ENCODE peak calls at places on chromosomes 12 and 14, in four cellular contexts. Q is activated CD8-positive, alpha-beta T cell treated with anti-CD3 and anti-CD28 coated beads, Interleukin-2, amount 10 ng/mL, durations not matched to agents 7 days and 5 days; X is effector CD8-positive, alpha-beta T cell; V is psoas muscle. C is an unnamed sample.

GRCh38 chr14:69519253-69519661 is 34.7 kb downstream of the PLEKHD1 start:
- DNase-seq in Q (no peak), V (no peak), X (no peak), C (no peak)

GRCh38 chr14:42606839-42607238 is 1000.2 kb downstream of the LRFN5 start:
- DNase-seq in Q (no peak), X (no peak), V (no peak), C (no peak)

GRCh38 chr12:111585619-111586135 is 13.4 kb downstream of the ATXN2 start:
- DNase-seq in X (no peak), V (no peak), Q (no peak), C (no peak)

GRCh38 chr14:56482306-56482705 is 97.3 kb upstream of the TMEM260 start:
- DNase-seq in X (no peak), Q (peak; percentile 24), V (no peak), C (no peak)

GRCh38 chr12:54222609-54223008 is 33.8 kb upstream of the SMUG1 start:
- DNase-seq in Q (no peak), X (no peak), V (no peak), C (no peak)

GRCh38 chr14:30854492-30854891 is 19.9 kb upstream of the COCH start:
- DNase-seq in X (no peak), V (no peak), Q (no peak), C (no peak)

GRCh38 chr14:71261206-71261605 is 353.9 kb downstream of the PCNX1 start:
- DNase-seq in Q (no peak), V (no peak), X (no peak), C (no peak)

GRCh38 chr12:48602192-48602989 is 32.5 kb upstream of the LALBA start:
- DNase-seq in V (no peak), X (no peak), Q (no peak), C (no peak)

GRCh38 chr12:14213542-14213941 is 151.9 kb upstream of the ATF7IP start:
- DNase-seq in Q (no peak), X (no peak), V (no peak), C (no peak)

GRCh38 chr12:21065845-21066244 is 65.1 kb upstream of the SLCO1B1 start:
- DNase-seq in X (no peak), V (no peak), Q (no peak), C (no peak)

GRCh38 chr12:121793501-121793835 is at the start of gene RHOF:
- DNase-seq in X (peak; percentile 60), Q (no peak), V (no peak), C (peak; percentile 64)

GRCh38 chr14:68766299-68767247 is 26.3 kb downstream of the ZFP36L1 start:
- DNase-seq in X (no peak), Q (no peak), V (no peak), C (no peak)

GRCh38 chr12:127381681-127382080 is 885.3 kb upstream of the TMEM132C start:
- DNase-seq in V (no peak), Q (no peak), X (no peak), C (no peak)

GRCh38 chr12:47237751-47238211 is 158.0 kb upstream of the AMIGO2 start:
- DNase-seq in X (no peak), Q (no peak), V (no peak), C (no peak)

GRCh38 chr14:95346266-95346665 is 26.6 kb upstream of the CLMN start:
- DNase-seq in X (no peak), Q (no peak), V (no peak), C (no peak)

GRCh38 chr12:34406228-34406995 is 384.1 kb downstream of the ALG10 start:
- DNase-seq in Q (no peak), V (peak; percentile 23), X (no peak), C (peak; percentile 1)

GRCh38 chr12:570237-570925 is 92.9 kb downstream of the NINJ2 start:
- DNase-seq in V (peak; percentile 92), Q (no peak), X (no peak), C (peak; percentile 81)

GRCh38 chr12:50637870-50638481 is 125.9 kb upstream of the ATF1 start:
- DNase-seq in X (no peak), Q (no peak), V (no peak), C (no peak)

GRCh38 chr12:54579696-54580333 is 8.6 kb downstream of the PPP1R1A start:
- DNase-seq in V (peak; percentile 91), Q (peak; percentile 86), X (peak; percentile 69), C (peak; percentile 86)

GRCh38 chr12:29103539-29103974 is 45.5 kb upstream of the FAR2 start:
- DNase-seq in X (no peak), V (no peak), Q (peak; percentile 81), C (no peak)

GRCh38 chr12:131333621-131334440 is 377.1 kb upstream of the SFSWAP start:
- DNase-seq in Q (no peak), X (no peak), V (no peak), C (no peak)

GRCh38 chr12:11182529-11182928 is 4.2 kb downstream of the TAS2R42 start:
- DNase-seq in X (no peak), V (no peak), Q (no peak), C (no peak)

GRCh38 chr14:99393059-99393655 is 87.5 kb downstream of the SETD3 start:
- DNase-seq in X (peak; percentile 3), Q (peak; percentile 45), V (no peak), C (no peak)

C was measured in heart right ventricle.